ENCODE peak calls at places on chromosome 11, in six cellular contexts. A is ELR, N is EL, Q is osteoblast, K is C1 segment of cervical spinal cord, T is HS-27A. Y is an unnamed sample.

GRCh38 chr11:16807306-16807705 is 68.9 kb downstream of the C11orf58 start:
- DNase-seq in T (no peak), A (no peak), N (no peak), K (no peak), Q (peak; percentile 62), Y (no peak)

GRCh38 chr11:45928535-45929215 is 6.2 kb downstream of the LARGE2 start:
- DNase-seq in Q (peak; percentile 73), A (no peak), N (no peak), K (no peak), T (no peak), Y (no peak)

GRCh38 chr11:109819410-109819809 is 273.8 kb upstream of the ZC3H12C start:
- DNase-seq in A (no peak), Q (no peak), T (no peak), N (no peak), K (no peak), Y (no peak)

GRCh38 chr11:5367461-5368074 is 16.0 kb upstream of the OR51M1 start:
- DNase-seq in T (no peak), Q (no peak), N (peak; percentile 79), K (no peak), A (peak; percentile 45), Y (peak; percentile 82)

GRCh38 chr11:121634889-121635288 is 182.1 kb upstream of the SORL1-AS1 start:
- DNase-seq in K (no peak), A (peak; percentile 90), T (peak; percentile 67), N (peak; percentile 93), Q (peak; percentile 55), Y (peak; percentile 76)

GRCh38 chr11:77124041-77124440 is 4.0 kb upstream of the MYO7A start:
- DNase-seq in Q (no peak), A (no peak), T (no peak), N (no peak), K (no peak), Y (no peak)

GRCh38 chr11:97961431-97961830 is 1059.3 kb upstream of the CNTN5 start:
- DNase-seq in A (no peak), Q (no peak), N (no peak), K (no peak), T (no peak), Y (no peak)

GRCh38 chr11:44858796-44859527 is 91.7 kb downstream of the TP53I11 start:
- DNase-seq in Q (peak; percentile 60), N (no peak), A (no peak), K (no peak), T (no peak), Y (no peak)

GRCh38 chr11:30816959-30817880 is 231.1 kb upstream of the MPPED2 start:
- DNase-seq in K (no peak), Q (no peak), A (no peak), T (no peak), N (no peak), Y (no peak)

GRCh38 chr11:68843703-68844312 is 2.1 kb upstream of the CPT1A start:
- DNase-seq in Q (peak; percentile 82), K (no peak), T (no peak), A (no peak), N (no peak), Y (no peak)

GRCh38 chr11:71558996-71559395 is 6.4 kb upstream of the KRTAP5-10 start:
- DNase-seq in T (no peak), K (no peak), Q (no peak), N (no peak), A (no peak), Y (no peak)

GRCh38 chr11:31493235-31493634 is 16.2 kb downstream of the IMMP1L start:
- DNase-seq in A (no peak), K (no peak), N (no peak), Q (no peak), T (no peak), Y (no peak)

GRCh38 chr11:128933481-128934178 is 9.0 kb downstream of the TP53AIP1 start:
- DNase-seq in Q (peak; percentile 35), K (no peak), T (no peak), A (no peak), N (no peak), Y (no peak)

GRCh38 chr11:21771097-21771496 is 421.8 kb upstream of the ANO5 start:
- DNase-seq in N (no peak), K (no peak), A (no peak), T (no peak), Q (no peak), Y (no peak)

GRCh38 chr11:119996556-119996955 is 141.4 kb downstream of the TRIM29 start:
- DNase-seq in Q (no peak), N (no peak), A (no peak), T (no peak), K (no peak), Y (no peak)